ENCODE peak calls at places on chromosomes 7 and 10, in eight cellular contexts. J, S, O, M, Y, E, F and H are unnamed samples. For H3K36me3 and H3K4me1, the result is how much of the 10 kb centered on the place peaks cover.

GRCh38 chr10:89086801-89087513 is 96.4 kb downstream of the FAS start:
- DNase-seq in J (peak), S (peak), O (peak), M (peak), Y (no peak), E (peak), F (peak), H (peak)

GRCh38 chr7:135517060-135517459 is 7.2 kb upstream of the CNOT4 start:
- DNase-seq in J (no peak), S (no peak), O (no peak), M (no peak), Y (no peak), E (no peak), F (no peak), H (no peak)

GRCh38 chr10:62616885-62617635 is 187.5 kb upstream of the ADO start:
- DNase-seq in J (peak), S (no peak), O (no peak), M (no peak), Y (no peak), E (no peak), F (no peak), H (no peak)

GRCh38 chr10:124916098-124916584 is 25.8 kb upstream of the ZRANB1 start:
- DNase-seq in J (peak), S (no peak), O (peak), M (no peak), Y (no peak), E (no peak), F (peak), H (no peak)

GRCh38 chr7:96321041-96321669 is 743 bp downstream of the SLC25A13 start:
- DNase-seq in J (peak), S (peak), O (peak), M (peak), Y (peak), E (peak), F (peak), H (peak)

GRCh38 chr10:81576336-81576735 is 298.7 kb upstream of the NRG3 start:
- DNase-seq in J (no peak), S (no peak), O (no peak), M (no peak), Y (no peak), E (no peak), F (no peak), H (no peak)

GRCh38 chr10:6115411-6115800 is 26.6 kb downstream of the RBM17 start:
- DNase-seq in J (no peak), S (no peak), O (peak), M (no peak), Y (no peak), E (no peak), F (no peak), H (no peak)

GRCh38 chr7:149774237-149775175 is 1.1 kb upstream of the ZNF467 start:
- DNase-seq in J (no peak), S (peak), O (no peak), M (peak), Y (no peak), E (peak), F (peak), H (no peak)

GRCh38 chr10:78194539-78195402 is 161.1 kb downstream of the RPS24 start:
- DNase-seq in J (no peak), S (no peak), O (peak), M (no peak), Y (no peak), E (no peak), F (peak), H (no peak)

GRCh38 chr7:142506601-142507000 is 242.7 kb upstream of the PRSS1 start:
- DNase-seq in J (no peak), S (no peak), O (no peak), M (no peak), Y (no peak), E (no peak), F (no peak), H (no peak)

GRCh38 chr10:4763960-4764428 is 62.0 kb upstream of the AKR1E2 start:
- DNase-seq in J (no peak), S (no peak), O (peak), M (no peak), Y (no peak), E (no peak), F (peak), H (no peak)

GRCh38 chr7:22137026-22137425 is 191.3 kb upstream of the CDCA7L start:
- DNase-seq in J (no peak), S (no peak), O (peak), M (no peak), Y (no peak), E (no peak), F (no peak), H (no peak)

GRCh38 chr10:75593690-75594556 is 162.5 kb downstream of the LRMDA start:
- DNase-seq in J (no peak), S (peak), O (no peak), M (no peak), Y (no peak), E (no peak), F (no peak), H (no peak)

GRCh38 chr10:100345570-100346330 is 1.3 kb upstream of the SCD start:
- DNase-seq in J (peak), S (peak), O (peak), M (no peak), Y (no peak), E (no peak), F (peak), H (no peak)

GRCh38 chr7:124552217-124552616 is 213.4 kb downstream of the GPR37 start:
- DNase-seq in J (no peak), S (no peak), O (peak), M (no peak), Y (no peak), E (no peak), F (no peak), H (no peak)

GRCh38 chr10:14712991-14713422 is 61.7 kb downstream of the FAM107B start:
- DNase-seq in J (no peak), S (no peak), O (peak), M (no peak), Y (no peak), E (no peak), F (peak), H (no peak)

GRCh38 chr10:88838766-88839165 is 12.9 kb downstream of the ANKRD22 start:
- DNase-seq in J (no peak), S (no peak), O (no peak), M (no peak), Y (no peak), E (no peak), F (no peak), H (no peak)

GRCh38 chr7:47218378-47219176 is 363.3 kb downstream of the TNS3 start:
- DNase-seq in J (no peak), S (no peak), O (no peak), M (no peak), Y (no peak), E (no peak), F (peak), H (no peak)

GRCh38 chr10:16597656-16598055 is 76.0 kb upstream of the C1QL3 start:
- DNase-seq in J (no peak), S (peak), O (peak), M (no peak), Y (no peak), E (no peak), F (peak), H (no peak)

GRCh38 chr10:32041290-32042028 is 14.8 kb downstream of the KIF5B start:
- DNase-seq in J (no peak), S (no peak), O (no peak), M (no peak), Y (no peak), E (no peak), F (no peak), H (no peak)

GRCh38 chr10:32036922-32037321 is 19.3 kb downstream of the KIF5B start:
- DNase-seq in J (no peak), S (no peak), O (no peak), M (no peak), Y (no peak), E (no peak), F (no peak), H (no peak)

GRCh38 chr10:32035038-32035437 is 21.2 kb downstream of the KIF5B start:
- DNase-seq in J (no peak), S (no peak), O (no peak), M (no peak), Y (no peak), E (no peak), F (no peak), H (no peak)

GRCh38 chr10:32038777-32039176 is 17.4 kb downstream of the KIF5B start:
- DNase-seq in J (no peak), S (no peak), O (peak), M (no peak), Y (no peak), E (no peak), F (no peak), H (no peak)

DNA sequence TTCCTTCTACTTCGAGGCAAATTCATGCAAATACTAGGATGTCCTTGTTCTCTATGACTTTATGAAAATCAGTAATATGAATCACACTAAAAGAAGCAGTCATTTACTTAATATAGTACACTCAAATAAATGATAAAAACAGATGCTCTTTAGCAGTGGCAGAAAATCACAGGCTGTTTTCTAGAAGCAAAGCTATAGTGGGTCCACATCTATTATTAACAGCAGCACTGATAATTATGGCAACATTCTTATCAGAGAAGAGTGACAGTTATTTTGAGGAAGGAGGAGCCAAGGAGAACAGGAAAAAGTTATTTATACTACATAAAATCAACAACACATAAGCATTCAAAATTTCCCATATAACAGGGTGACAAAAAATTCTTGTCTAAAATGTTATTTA is 16.5 kb downstream of the KIF5B start:
- DNase-seq in J (no peak), S (no peak), O (no peak), M (no peak), Y (no peak), E (no peak), F (no peak), H (no peak)
- H3K36me3 ChIP-seq in J (half or more), S (under half), O (under half), M (under half), Y (half or more), E (under half), F (under half), H (under half)

GRCh38 chr7:16786257-16786656 is 18.5 kb downstream of the AGR2 start:
- DNase-seq in J (no peak), S (no peak), O (no peak), M (no peak), Y (no peak), E (no peak), F (no peak), H (no peak)

GRCh38 chr7:16780586-16780985 is 24.2 kb downstream of the AGR2 start:
- DNase-seq in J (no peak), S (no peak), O (no peak), M (no peak), Y (no peak), E (no peak), F (no peak), H (no peak)

GRCh38 chr7:16785846-16786245 is 19.0 kb downstream of the AGR2 start:
- DNase-seq in J (no peak), S (no peak), O (no peak), M (no peak), Y (no peak), E (no peak), F (no peak), H (no peak)

GRCh38 chr7:16787141-16787540 is 17.7 kb downstream of the AGR2 start:
- DNase-seq in J (no peak), S (no peak), O (no peak), M (no peak), Y (no peak), E (no peak), F (no peak), H (no peak)

DNA sequence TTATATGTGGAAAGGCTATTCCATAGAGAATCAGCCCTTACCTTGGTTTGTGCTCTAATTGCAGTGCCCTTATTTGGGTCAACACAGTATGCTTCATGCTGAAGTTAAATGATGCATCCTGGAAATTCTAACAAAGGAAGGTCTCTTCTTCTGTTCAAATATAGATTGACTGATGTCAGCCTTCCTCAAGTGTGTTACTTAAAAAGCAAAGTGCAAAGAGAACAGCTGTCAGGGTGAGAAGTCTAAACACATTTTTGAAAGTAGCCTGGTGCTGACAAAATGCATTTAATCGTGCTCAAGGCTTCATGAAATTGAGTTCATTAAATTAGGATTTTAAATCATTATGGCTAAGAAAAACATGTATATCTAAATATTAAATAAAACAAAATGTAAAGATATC is 19.5 kb downstream of the AGR2 start:
- DNase-seq in J (no peak), S (no peak), O (no peak), M (no peak), Y (no peak), E (no peak), F (no peak), H (no peak)
- H3K4me3 ChIP-seq in J (no peak), S (no peak), O (no peak), M (no peak), Y (no peak), E (no peak), F (no peak), H (no peak)

GRCh38 chr10:47323636-47324299 is 1.5 kb downstream of the GDF2 start:
- DNase-seq in J (no peak), S (no peak), O (no peak), M (no peak), Y (no peak), E (peak), F (no peak), H (no peak)

GRCh38 chr10:47323087-47323486 is 833 bp downstream of the GDF2 start:
- DNase-seq in J (no peak), S (no peak), O (no peak), M (no peak), Y (no peak), E (no peak), F (no peak), H (no peak)

GRCh38 chr10:47322300-47323061 is at the start of gene GDF2:
- DNase-seq in J (no peak), S (no peak), O (no peak), M (no peak), Y (no peak), E (peak), F (no peak), H (no peak)

GRCh38 chr10:47319798-47320197 is 2.5 kb upstream of the GDF2 start:
- DNase-seq in J (no peak), S (no peak), O (no peak), M (no peak), Y (no peak), E (peak), F (no peak), H (no peak)

GRCh38 chr10:47321521-47322195 is 596 bp upstream of the GDF2 start:
- DNase-seq in J (no peak), S (no peak), O (no peak), M (no peak), Y (no peak), E (peak), F (no peak), H (no peak)
- H3K4me1 ChIP-seq in J (under half), S (under half), O (under half), M (under half), Y (under half), E (under half), F (under half), H (under half)

GRCh38 chr7:87858427-87859100 is 17.6 kb downstream of the SLC25A40 start:
- DNase-seq in J (no peak), S (no peak), O (no peak), M (no peak), Y (no peak), E (no peak), F (no peak), H (no peak)
- H3K36me3 ChIP-seq in J (half or more), S (under half), O (under half), M (under half), Y (half or more), E (under half), F (under half), H (under half)

GRCh38 chr7:151852486-151853396 is 24.2 kb downstream of the PRKAG2 start:
- DNase-seq in J (no peak), S (no peak), O (no peak), M (peak), Y (no peak), E (peak), F (no peak), H (peak)

GRCh38 chr7:151851782-151852181 is 25.1 kb downstream of the PRKAG2 start:
- DNase-seq in J (no peak), S (no peak), O (no peak), M (peak), Y (no peak), E (peak), F (no peak), H (peak)

GRCh38 chr7:151849879-151850260 is 27.0 kb downstream of the PRKAG2 start:
- DNase-seq in J (no peak), S (no peak), O (no peak), M (no peak), Y (no peak), E (peak), F (no peak), H (peak)

GRCh38 chr7:151850484-151851159 is 26.3 kb downstream of the PRKAG2 start:
- DNase-seq in J (no peak), S (no peak), O (no peak), M (no peak), Y (no peak), E (peak), F (no peak), H (peak)

GRCh38 chr7:151851160-151851751 is 25.7 kb downstream of the PRKAG2 start:
- DNase-seq in J (no peak), S (no peak), O (no peak), M (peak), Y (no peak), E (peak), F (no peak), H (peak)
- H3K4me3 ChIP-seq in J (no peak), S (no peak), O (no peak), M (peak), Y (no peak), E (no peak), F (no peak), H (peak)

GRCh38 chr7:128106840-128107239 is 75.6 kb upstream of the LRRC4 start:
- DNase-seq in J (peak), S (no peak), O (no peak), M (peak), Y (no peak), E (no peak), F (no peak), H (peak)

GRCh38 chr7:128105228-128106022 is 74.2 kb upstream of the LRRC4 start:
- DNase-seq in J (no peak), S (no peak), O (no peak), M (peak), Y (no peak), E (no peak), F (no peak), H (peak)

GRCh38 chr7:128110641-128111365 is 79.6 kb upstream of the LRRC4 start:
- DNase-seq in J (peak), S (no peak), O (no peak), M (peak), Y (no peak), E (no peak), F (no peak), H (no peak)

GRCh38 chr7:128108641-128109423 is 77.6 kb upstream of the LRRC4 start:
- DNase-seq in J (peak), S (no peak), O (no peak), M (peak), Y (no peak), E (no peak), F (no peak), H (peak)

GRCh38 chr7:128108129-128108528 is 76.9 kb upstream of the LRRC4 start:
- DNase-seq in J (no peak), S (no peak), O (no peak), M (peak), Y (no peak), E (no peak), F (no peak), H (no peak)
- H3K4me1 ChIP-seq in J (half or more), S (under half), O (under half), M (half or more), Y (under half), E (under half), F (under half), H (under half)

DNA sequence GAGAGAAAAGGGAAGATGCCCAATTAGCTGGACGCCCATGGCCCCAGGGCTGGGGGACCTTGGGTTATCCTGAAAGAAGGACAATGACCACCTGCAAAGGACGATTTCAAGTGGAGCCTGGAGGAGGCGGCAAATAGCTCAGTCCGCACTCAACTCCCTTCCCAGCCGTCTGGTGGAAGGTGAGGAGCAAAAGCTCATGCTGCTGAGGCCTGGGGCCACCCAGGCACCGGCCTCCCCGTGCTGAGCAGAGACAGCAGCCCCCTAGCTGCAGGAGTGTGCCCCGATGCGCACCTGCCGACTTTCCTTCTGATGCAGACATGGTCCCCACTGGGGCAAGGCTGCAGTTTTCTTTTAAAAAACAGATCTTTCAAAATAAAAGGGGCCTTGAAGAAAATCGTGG is 7.9 kb downstream of the FAM20C start:
- DNase-seq in J (no peak), S (peak), O (no peak), M (no peak), Y (no peak), E (no peak), F (no peak), H (no peak)
- H3K36me3 ChIP-seq in J (under half), S (under half), O (half or more), M (under half), Y (under half), E (under half), F (under half), H (under half)

DNA sequence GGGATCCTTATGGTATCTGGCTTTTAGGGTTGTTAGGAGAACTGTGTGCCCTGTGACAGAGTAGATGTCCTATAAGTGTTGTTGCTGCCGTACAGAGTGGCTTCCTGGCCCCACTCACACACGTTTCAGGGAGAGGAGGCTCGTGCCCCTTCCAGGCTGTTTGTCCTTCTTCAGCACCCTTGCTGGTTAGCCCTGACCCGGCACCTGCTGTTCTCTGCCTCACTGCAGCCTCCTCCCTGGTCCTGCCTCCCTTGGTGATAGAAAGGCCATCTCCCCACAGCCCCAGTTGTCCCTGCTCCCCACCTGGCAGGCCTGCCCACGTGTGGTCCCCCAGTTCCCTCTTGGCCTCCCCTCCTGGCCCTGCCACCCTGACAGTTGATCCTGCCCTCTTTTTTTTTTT is 2.3 kb downstream of the CLIP2 start:
- DNase-seq in J (no peak), S (no peak), O (no peak), M (no peak), Y (no peak), E (no peak), F (no peak), H (no peak)
- H3K4me3 ChIP-seq in J (no peak), S (no peak), O (no peak), M (no peak), Y (peak), E (no peak), F (no peak), H (no peak)